ENCODE peak calls at places on chromosome 19, in six cellular contexts. A, L, U, C, O and N are unnamed samples.

GRCh38 chr19:44315883-44316282 is 11.1 kb upstream of the ZNF235 start:
- DNase-seq in C (no peak), A (no peak), O (no peak), U (no peak), L (no peak), N (no peak)

GRCh38 chr19:45528744-45529453 is 21.6 kb downstream of the VASP start:
- DNase-seq in A (peak), C (peak), O (peak), U (no peak), L (peak), N (no peak)

GRCh38 chr19:47489072-47489914 is 5.3 kb upstream of the KPTN start:
- DNase-seq in C (no peak), U (no peak), O (no peak), L (no peak), A (no peak), N (no peak)

GRCh38 chr19:54469496-54469934 is 3.6 kb downstream of the CDC42EP5 start:
- DNase-seq in L (peak), O (no peak), U (no peak), A (no peak), C (no peak), N (no peak)

GRCh38 chr19:58397533-58398037 is 2.1 kb downstream of the RNF225 start:
- DNase-seq in U (no peak), A (no peak), O (no peak), L (no peak), C (no peak), N (no peak)

GRCh38 chr19:16078311-16078758 is 2.0 kb downstream of the TPM4 start:
- DNase-seq in O (peak), C (no peak), L (peak), U (no peak), A (peak), N (peak)

GRCh38 chr19:43591904-43592772 is 3.8 kb downstream of the IRGQ start:
- DNase-seq in L (no peak), C (no peak), U (no peak), O (no peak), A (no peak), N (no peak)

GRCh38 chr19:11299946-11300810 is 4.2 kb downstream of the TSPAN16 start:
- DNase-seq in L (no peak), A (no peak), C (no peak), O (no peak), U (no peak), N (no peak)

GRCh38 chr19:16359074-16359473 is 34.4 kb downstream of the KLF2 start:
- DNase-seq in L (no peak), C (no peak), U (no peak), A (no peak), O (no peak), N (no peak)

GRCh38 chr19:55160128-55160985 is 2.8 kb upstream of the TNNI3 start:
- DNase-seq in L (peak), U (peak), A (peak), O (peak), C (peak), N (no peak)

GRCh38 chr19:50398675-50399367 is 14.7 kb downstream of the POLD1 start:
- DNase-seq in U (no peak), A (no peak), C (no peak), O (no peak), L (peak), N (no peak)

GRCh38 chr19:27891411-27891810 is 1321.5 kb downstream of the UQCRFS1 start:
- DNase-seq in U (no peak), A (no peak), L (no peak), O (no peak), C (no peak), N (no peak)

GRCh38 chr19:46728693-46729339 is 11.9 kb upstream of the PRKD2 start:
- DNase-seq in O (peak), L (peak), A (peak), C (peak), U (no peak), N (no peak)

GRCh38 chr19:44113138-44113783 is at the start of gene ZNF225:
- DNase-seq in A (peak), O (peak), L (peak), C (peak), U (peak), N (peak)

GRCh38 chr19:55062735-55063491 is at the start of gene RDH13:
- DNase-seq in L (peak), C (peak), U (peak), O (peak), A (peak), N (peak)

GRCh38 chr19:16457954-16458331 is 13.8 kb downstream of the EPS15L1 start:
- DNase-seq in C (peak), U (no peak), L (no peak), A (no peak), O (no peak), N (no peak)

GRCh38 chr19:45161715-45162463 is 1.1 kb upstream of the NKPD1 start:
- DNase-seq in C (no peak), L (no peak), O (peak), U (no peak), A (no peak), N (no peak)

GRCh38 chr19:54035215-54036178 is 28.2 kb downstream of the VSTM1 start:
- DNase-seq in O (no peak), L (no peak), U (no peak), C (no peak), A (no peak), N (peak)

GRCh38 chr19:11377237-11377636 is 2.8 kb downstream of the SWSAP1 start:
- DNase-seq in U (no peak), O (no peak), L (no peak), A (peak), C (peak), N (no peak)

GRCh38 chr19:19650331-19650730 is 6.9 kb upstream of the GMIP start:
- DNase-seq in L (no peak), O (no peak), A (no peak), C (no peak), U (no peak), N (no peak)

GRCh38 chr19:4352701-4353121 is 9.3 kb downstream of the MPND start:
- DNase-seq in U (no peak), L (no peak), O (peak), C (peak), A (peak), N (no peak)

GRCh38 chr19:53958168-53958571 is 4.6 kb upstream of the CACNG8 start:
- DNase-seq in U (no peak), O (peak), L (no peak), A (no peak), C (no peak), N (no peak)

GRCh38 chr19:17346109-17346671 is 8.8 kb downstream of the GTPBP3 start:
- DNase-seq in O (peak), L (peak), A (peak), U (peak), C (peak), N (no peak)

GRCh38 chr19:3512562-3512961 is 6.5 kb downstream of the FZR1 start:
- DNase-seq in C (no peak), L (no peak), U (no peak), A (no peak), O (no peak), N (no peak)

GRCh38 chr19:21432590-21432989 is 35.7 kb downstream of the ZNF493 start:
- DNase-seq in O (no peak), L (no peak), A (no peak), C (no peak), U (no peak), N (no peak)

GRCh38 chr19:406999-407491 is 1.9 kb downstream of the C2CD4C start:
- DNase-seq in L (no peak), A (no peak), U (peak), O (no peak), C (peak), N (no peak)

GRCh38 chr19:21084343-21084742 is 2.3 kb downstream of the ZNF714 start:
- DNase-seq in U (no peak), A (peak), O (no peak), C (peak), L (no peak), N (peak)

GRCh38 chr19:45305421-45305820 is 17.3 kb downstream of the CKM start:
- DNase-seq in L (peak), A (no peak), O (no peak), U (no peak), C (no peak), N (no peak)

GRCh38 chr19:35249848-35250711 is 1.3 kb downstream of the LSR start:
- DNase-seq in L (no peak), U (no peak), A (no peak), C (no peak), O (no peak), N (no peak)

GRCh38 chr19:19279853-19280252 is 6.8 kb upstream of the TM6SF2 start:
- DNase-seq in C (no peak), L (no peak), A (no peak), O (no peak), U (no peak), N (no peak)

GRCh38 chr19:31534786-31535185 is 185.6 kb upstream of the TSHZ3 start:
- DNase-seq in C (no peak), A (no peak), L (no peak), U (no peak), O (no peak), N (no peak)

GRCh38 chr19:46218160-46218559 is 11.4 kb upstream of the IGFL1 start:
- DNase-seq in A (peak), L (no peak), U (no peak), C (no peak), O (peak), N (no peak)

GRCh38 chr19:18507021-18507726 is 14.7 kb downstream of the ELL start:
- DNase-seq in L (peak), O (no peak), A (peak), U (no peak), C (no peak), N (no peak)

GRCh38 chr19:42090687-42091086 is 14.7 kb downstream of the ZNF574 start:
- DNase-seq in O (no peak), U (no peak), L (no peak), A (no peak), C (no peak), N (no peak)

DNA sequence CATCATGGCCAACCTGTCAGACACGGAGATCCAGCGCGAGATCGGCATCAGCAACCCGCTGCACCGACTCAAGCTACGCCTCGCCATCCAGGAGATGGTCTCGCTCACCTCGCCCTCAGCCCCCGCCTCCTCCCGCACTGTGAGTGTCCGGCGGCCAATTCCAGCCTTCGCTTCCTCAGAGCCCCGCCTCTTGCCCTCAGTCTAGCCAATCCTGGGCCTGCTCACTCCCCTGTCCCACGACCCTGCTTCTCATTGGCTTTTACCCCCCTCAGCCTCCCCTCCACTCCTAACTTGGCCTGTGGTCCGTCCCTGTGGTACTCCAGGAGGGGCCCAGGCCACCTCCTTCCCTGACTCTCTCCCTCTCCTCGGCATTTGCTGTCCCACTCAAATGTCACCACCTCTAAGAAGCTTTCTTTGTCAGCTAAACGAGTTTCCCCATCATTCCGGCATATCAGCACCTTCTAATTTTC is 12.3 kb downstream of the HRC start:
- DNase-seq in L (peak), A (peak), U (no peak), C (peak), O (peak), N (no peak)
- H3K27ac ChIP-seq in L (no peak), A (no peak), U (no peak), C (no peak), O (peak), N (no peak)

GRCh38 chr19:12886943-12887747 is at the start of gene KLF1:
- DNase-seq in C (no peak), A (no peak), O (no peak), L (no peak), U (no peak), N (no peak)

GRCh38 chr19:12890787-12891552 is at the start of gene GCDH:
- DNase-seq in L (peak), O (peak), U (peak), A (peak), C (peak), N (peak)

GRCh38 chr19:12893582-12893981 is 2.6 kb downstream of the GCDH start:
- DNase-seq in U (no peak), O (no peak), C (no peak), L (no peak), A (no peak), N (no peak)

GRCh38 chr19:12896460-12896859 is 5.5 kb downstream of the GCDH start:
- DNase-seq in C (no peak), L (no peak), A (no peak), U (no peak), O (no peak), N (no peak)

DNA sequence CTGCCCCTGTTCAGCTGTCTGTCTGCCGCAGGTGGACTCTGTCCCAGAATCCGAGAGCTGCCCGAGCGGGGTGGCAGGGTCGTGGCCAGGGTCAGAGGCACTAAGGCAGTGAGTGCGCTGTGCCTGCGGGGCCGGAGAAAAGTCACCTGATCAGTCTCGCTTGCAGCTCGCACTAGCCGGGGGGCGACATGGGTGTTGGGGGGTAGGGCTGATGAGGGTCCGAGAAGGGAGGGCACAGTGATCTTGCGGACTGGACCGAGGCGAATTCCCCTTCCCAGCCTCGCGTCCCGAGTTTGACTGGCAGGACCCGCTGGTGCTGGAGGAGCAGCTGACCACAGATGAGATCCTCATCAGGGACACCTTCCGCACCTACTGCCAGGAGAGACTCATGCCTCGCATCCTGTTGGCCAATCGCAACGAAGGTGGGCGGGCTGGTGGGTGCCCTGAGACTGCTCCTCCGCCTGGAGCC is 627 bp downstream of the GCDH start:
- DNase-seq in C (no peak), U (no peak), O (no peak), L (no peak), A (no peak), N (no peak)
- H3K27ac ChIP-seq in C (no peak), U (peak), O (no peak), L (no peak), A (peak), N (no peak)

DNA sequence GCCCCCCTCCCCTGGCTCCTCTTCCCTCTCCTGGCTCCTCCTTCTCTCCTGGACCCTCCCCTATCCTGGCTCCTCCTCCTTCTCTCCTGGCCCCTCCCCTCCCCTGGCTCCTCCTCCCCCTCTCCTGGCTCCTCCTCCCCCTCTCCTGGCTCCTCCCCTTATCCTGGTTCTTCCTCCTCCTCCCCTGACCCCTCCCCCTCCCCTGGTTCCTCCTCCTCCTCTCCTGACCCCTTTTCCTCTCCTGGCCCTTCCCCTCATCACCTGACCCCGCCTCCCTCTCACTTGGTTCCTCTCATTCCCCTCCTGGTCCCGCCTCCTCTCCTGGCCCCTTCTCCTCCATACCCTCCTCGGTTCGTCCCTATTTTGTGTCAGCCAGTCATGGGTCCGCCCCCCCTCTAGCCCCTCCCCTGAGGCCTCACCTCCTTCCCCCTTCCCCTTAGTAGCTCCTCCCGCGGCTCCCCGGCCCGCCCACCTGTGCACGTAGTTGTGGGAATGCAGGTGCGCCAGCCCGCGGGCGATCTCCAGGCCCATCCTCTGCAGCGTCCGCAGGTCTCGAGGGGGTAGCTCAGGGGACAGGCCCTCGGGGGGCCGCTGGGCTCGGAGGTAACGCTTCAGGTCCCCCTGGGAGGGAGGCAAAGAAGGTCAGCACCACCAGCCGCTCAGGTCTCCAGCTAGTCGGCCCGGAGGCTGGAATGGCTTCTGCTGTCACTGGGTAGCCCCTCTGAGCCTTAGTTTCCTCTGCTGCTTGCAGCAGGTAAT is 9.5 kb downstream of the LMTK3 start:
- DNase-seq in A (peak), L (no peak), U (no peak), O (peak), C (peak), N (peak)
- H3K27ac ChIP-seq in A (peak), L (no peak), U (no peak), O (peak), C (peak), N (peak)

GRCh38 chr19:14562660-14563589 is 8.9 kb downstream of the NDUFB7 start:
- DNase-seq in A (no peak), O (no peak), C (no peak), L (no peak), U (no peak), N (no peak)
- H3K27ac ChIP-seq in A (no peak), O (peak), C (no peak), L (peak), U (peak), N (peak)

DNA sequence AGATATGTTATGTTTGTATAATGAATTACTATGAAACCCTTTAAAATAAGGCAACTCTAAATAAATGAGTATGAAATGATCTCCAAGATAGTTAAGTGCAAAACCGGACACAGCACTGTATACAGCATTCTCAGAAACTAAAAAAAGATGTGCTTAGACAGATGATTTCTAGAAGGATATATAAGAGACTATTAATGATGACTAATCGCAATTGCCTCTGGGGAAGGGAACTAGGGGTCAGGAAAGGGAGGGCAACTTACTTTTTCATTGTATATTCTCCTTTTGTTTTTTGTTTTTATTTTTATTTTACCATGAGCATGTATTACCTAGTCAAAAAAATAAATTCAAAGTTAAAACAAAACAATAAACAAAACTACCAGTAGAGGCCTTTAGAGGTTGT is 12.8 kb downstream of the PEG3 start:
- DNase-seq in A (no peak), O (no peak), C (no peak), L (no peak), U (no peak), N (no peak)
- H3K27ac ChIP-seq in A (no peak), O (no peak), C (no peak), L (no peak), U (no peak), N (no peak)

DNA sequence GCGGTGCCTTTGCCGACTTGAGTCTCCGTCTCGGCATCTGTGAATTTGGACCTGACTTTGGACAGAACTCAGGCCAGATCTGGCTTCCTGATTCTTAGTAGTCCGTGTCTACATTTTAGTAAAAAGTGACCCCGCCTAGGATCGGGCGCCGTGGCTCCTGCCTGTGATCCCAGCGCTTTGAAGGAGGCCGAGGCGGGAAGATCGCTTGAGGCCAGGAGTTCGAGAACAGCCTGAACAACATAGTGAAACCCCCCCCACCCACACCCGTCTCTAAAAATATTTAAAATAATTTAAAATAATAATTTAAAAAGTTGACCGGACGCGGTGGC is 849 bp upstream of the TCF3 start:
- DNase-seq in U (peak), L (no peak), C (no peak), A (no peak), O (no peak), N (no peak)
- H3K27ac ChIP-seq in U (peak), L (peak), C (peak), A (peak), O (no peak), N (peak)

GRCh38 chr19:38734176-38734425 is 10.2 kb downstream of the CAPN12 start:
- DNase-seq in A (no peak), U (no peak), L (no peak), O (no peak), C (no peak), N (no peak)

GRCh38 chr19:38734426-38735256 is 9.6 kb downstream of the CAPN12 start:
- DNase-seq in U (no peak), L (no peak), O (no peak), A (peak), C (no peak), N (no peak)

GRCh38 chr19:38731654-38732301 is 12.5 kb downstream of the CAPN12 start:
- DNase-seq in C (peak), L (peak), A (no peak), U (no peak), O (no peak), N (no peak)

GRCh38 chr19:38733493-38734175 is 10.6 kb downstream of the CAPN12 start:
- DNase-seq in O (no peak), U (no peak), C (no peak), A (no peak), L (no peak), N (no peak)

GRCh38 chr19:38733241-38733492 is 11.1 kb downstream of the CAPN12 start:
- DNase-seq in A (no peak), U (no peak), O (no peak), C (no peak), L (no peak), N (no peak)
- H3K27ac ChIP-seq in A (peak), U (peak), O (peak), C (peak), L (peak), N (peak)